ENCODE peak calls at places on chromosome 1, in seven cellular contexts. One of them, this sample, is unnamed.

GRCh38 chr1:26768755-26769154 is 19.0 kb upstream of the PIGV start:
- ATAC-seq in heart right ventricle: peak; percentile 67
- ATAC-seq in K562: no peak
- ATAC-seq in CD8-positive, alpha-beta T cell: no peak
- ATAC-seq in DND-41: no peak
- ATAC-seq in Right ventricle myocardium inferior: peak; percentile 27
- ATAC-seq in activated B cell treated with CpG ODN at 0.5 μM for 24 hours: no peak
- ATAC-seq in this sample: no peak

GRCh38 chr1:29498126-29499100 is 262.1 kb downstream of the PTPRU start:
- ATAC-seq in heart right ventricle: no peak
- ATAC-seq in K562: no peak
- ATAC-seq in CD8-positive, alpha-beta T cell: no peak
- ATAC-seq in DND-41: no peak
- ATAC-seq in Right ventricle myocardium inferior: no peak
- ATAC-seq in activated B cell treated with CpG ODN at 0.5 μM for 24 hours: no peak
- ATAC-seq in this sample: no peak

GRCh38 chr1:79974659-79975058 is 968.1 kb upstream of the ADGRL4 start:
- ATAC-seq in heart right ventricle: no peak
- ATAC-seq in K562: no peak
- ATAC-seq in CD8-positive, alpha-beta T cell: no peak
- ATAC-seq in DND-41: no peak
- ATAC-seq in Right ventricle myocardium inferior: no peak
- ATAC-seq in activated B cell treated with CpG ODN at 0.5 μM for 24 hours: no peak
- ATAC-seq in this sample: no peak

GRCh38 chr1:164320780-164321683 is 238.0 kb upstream of the PBX1 start:
- ATAC-seq in heart right ventricle: peak; percentile 61
- ATAC-seq in K562: no peak
- ATAC-seq in CD8-positive, alpha-beta T cell: no peak
- ATAC-seq in DND-41: no peak
- ATAC-seq in Right ventricle myocardium inferior: peak; percentile 80
- ATAC-seq in activated B cell treated with CpG ODN at 0.5 μM for 24 hours: no peak
- ATAC-seq in this sample: peak; percentile 71

GRCh38 chr1:156836041-156836654 is 19.5 kb upstream of the SH2D2A start:
- ATAC-seq in heart right ventricle: no peak
- ATAC-seq in K562: no peak
- ATAC-seq in CD8-positive, alpha-beta T cell: no peak
- ATAC-seq in DND-41: no peak
- ATAC-seq in Right ventricle myocardium inferior: no peak
- ATAC-seq in activated B cell treated with CpG ODN at 0.5 μM for 24 hours: no peak
- ATAC-seq in this sample: no peak

GRCh38 chr1:201566933-201567801 is 28.2 kb downstream of the NAV1 start:
- ATAC-seq in heart right ventricle: peak; percentile 59
- ATAC-seq in K562: peak; percentile 83
- ATAC-seq in CD8-positive, alpha-beta T cell: no peak
- ATAC-seq in DND-41: no peak
- ATAC-seq in Right ventricle myocardium inferior: no peak
- ATAC-seq in activated B cell treated with CpG ODN at 0.5 μM for 24 hours: no peak
- ATAC-seq in this sample: no peak

GRCh38 chr1:209768354-209768774 is 12.5 kb downstream of the TRAF3IP3 start:
- ATAC-seq in heart right ventricle: peak; percentile 10
- ATAC-seq in K562: no peak
- ATAC-seq in CD8-positive, alpha-beta T cell: peak; percentile 73
- ATAC-seq in DND-41: peak; percentile 87
- ATAC-seq in Right ventricle myocardium inferior: peak; percentile 18
- ATAC-seq in activated B cell treated with CpG ODN at 0.5 μM for 24 hours: peak; percentile 93
- ATAC-seq in this sample: no peak

GRCh38 chr1:2969011-2969869 is 52.0 kb upstream of the ACTRT2 start:
- ATAC-seq in heart right ventricle: no peak
- ATAC-seq in K562: no peak
- ATAC-seq in CD8-positive, alpha-beta T cell: no peak
- ATAC-seq in DND-41: no peak
- ATAC-seq in Right ventricle myocardium inferior: no peak
- ATAC-seq in activated B cell treated with CpG ODN at 0.5 μM for 24 hours: no peak
- ATAC-seq in this sample: no peak

GRCh38 chr1:153532769-153533599 is 2.8 kb downstream of the S100A6 start:
- ATAC-seq in heart right ventricle: peak; percentile 70
- ATAC-seq in K562: peak; percentile 94
- ATAC-seq in CD8-positive, alpha-beta T cell: peak; percentile 13
- ATAC-seq in DND-41: no peak
- ATAC-seq in Right ventricle myocardium inferior: peak; percentile 62
- ATAC-seq in activated B cell treated with CpG ODN at 0.5 μM for 24 hours: peak; percentile 26
- ATAC-seq in this sample: peak; percentile 60

GRCh38 chr1:24921938-24922662 is 8.0 kb downstream of the RUNX3 start:
- ATAC-seq in heart right ventricle: no peak
- ATAC-seq in K562: no peak
- ATAC-seq in CD8-positive, alpha-beta T cell: peak; percentile 42
- ATAC-seq in DND-41: no peak
- ATAC-seq in Right ventricle myocardium inferior: no peak
- ATAC-seq in activated B cell treated with CpG ODN at 0.5 μM for 24 hours: no peak
- ATAC-seq in this sample: no peak

GRCh38 chr1:61997123-61997522 is 197.5 kb upstream of the L1TD1 start:
- ATAC-seq in heart right ventricle: no peak
- ATAC-seq in K562: no peak
- ATAC-seq in CD8-positive, alpha-beta T cell: no peak
- ATAC-seq in DND-41: no peak
- ATAC-seq in Right ventricle myocardium inferior: no peak
- ATAC-seq in activated B cell treated with CpG ODN at 0.5 μM for 24 hours: no peak
- ATAC-seq in this sample: no peak

GRCh38 chr1:28064064-28064463 is 24.3 kb downstream of the EYA3 start:
- ATAC-seq in heart right ventricle: no peak
- ATAC-seq in K562: no peak
- ATAC-seq in CD8-positive, alpha-beta T cell: no peak
- ATAC-seq in DND-41: no peak
- ATAC-seq in Right ventricle myocardium inferior: no peak
- ATAC-seq in activated B cell treated with CpG ODN at 0.5 μM for 24 hours: no peak
- ATAC-seq in this sample: no peak

GRCh38 chr1:241447056-241447649 is 72.4 kb downstream of the FH start:
- ATAC-seq in heart right ventricle: no peak
- ATAC-seq in K562: no peak
- ATAC-seq in CD8-positive, alpha-beta T cell: no peak
- ATAC-seq in DND-41: no peak
- ATAC-seq in Right ventricle myocardium inferior: no peak
- ATAC-seq in activated B cell treated with CpG ODN at 0.5 μM for 24 hours: no peak
- ATAC-seq in this sample: no peak

GRCh38 chr1:50266509-50266908 is 156.7 kb downstream of the DMRTA2 start:
- ATAC-seq in heart right ventricle: no peak
- ATAC-seq in K562: no peak
- ATAC-seq in CD8-positive, alpha-beta T cell: no peak
- ATAC-seq in DND-41: no peak
- ATAC-seq in Right ventricle myocardium inferior: peak; percentile 70
- ATAC-seq in activated B cell treated with CpG ODN at 0.5 μM for 24 hours: no peak
- ATAC-seq in this sample: peak; percentile 55

GRCh38 chr1:11831945-11832725 is 15.4 kb downstream of the NPPA start:
- ATAC-seq in heart right ventricle: no peak
- ATAC-seq in K562: peak; percentile 37
- ATAC-seq in CD8-positive, alpha-beta T cell: no peak
- ATAC-seq in DND-41: no peak
- ATAC-seq in Right ventricle myocardium inferior: no peak
- ATAC-seq in activated B cell treated with CpG ODN at 0.5 μM for 24 hours: no peak
- ATAC-seq in this sample: no peak

GRCh38 chr1:184110253-184111204 is 59.0 kb downstream of the TSEN15 start:
- ATAC-seq in heart right ventricle: no peak
- ATAC-seq in K562: peak; percentile 57
- ATAC-seq in CD8-positive, alpha-beta T cell: no peak
- ATAC-seq in DND-41: peak; percentile 68
- ATAC-seq in Right ventricle myocardium inferior: no peak
- ATAC-seq in activated B cell treated with CpG ODN at 0.5 μM for 24 hours: no peak
- ATAC-seq in this sample: no peak

GRCh38 chr1:175162955-175163354 is 29.6 kb downstream of the KIAA0040 start:
- ATAC-seq in heart right ventricle: no peak
- ATAC-seq in K562: no peak
- ATAC-seq in CD8-positive, alpha-beta T cell: no peak
- ATAC-seq in DND-41: no peak
- ATAC-seq in Right ventricle myocardium inferior: no peak
- ATAC-seq in activated B cell treated with CpG ODN at 0.5 μM for 24 hours: no peak
- ATAC-seq in this sample: no peak

GRCh38 chr1:202005958-202006357 is 4.4 kb upstream of the ELF3 start:
- ATAC-seq in heart right ventricle: no peak
- ATAC-seq in K562: peak; percentile 38
- ATAC-seq in CD8-positive, alpha-beta T cell: no peak
- ATAC-seq in DND-41: no peak
- ATAC-seq in Right ventricle myocardium inferior: no peak
- ATAC-seq in activated B cell treated with CpG ODN at 0.5 μM for 24 hours: no peak
- ATAC-seq in this sample: no peak

GRCh38 chr1:222054416-222054815 is 312.5 kb upstream of the DUSP10 start:
- ATAC-seq in heart right ventricle: no peak
- ATAC-seq in K562: no peak
- ATAC-seq in CD8-positive, alpha-beta T cell: no peak
- ATAC-seq in DND-41: no peak
- ATAC-seq in Right ventricle myocardium inferior: no peak
- ATAC-seq in activated B cell treated with CpG ODN at 0.5 μM for 24 hours: no peak
- ATAC-seq in this sample: no peak

GRCh38 chr1:40760984-40761383 is 22.6 kb upstream of the KCNQ4 start:
- ATAC-seq in heart right ventricle: no peak
- ATAC-seq in K562: no peak
- ATAC-seq in CD8-positive, alpha-beta T cell: no peak
- ATAC-seq in DND-41: no peak
- ATAC-seq in Right ventricle myocardium inferior: no peak
- ATAC-seq in activated B cell treated with CpG ODN at 0.5 μM for 24 hours: no peak
- ATAC-seq in this sample: no peak

GRCh38 chr1:64900916-64901315 is 65.4 kb downstream of the JAK1 start:
- ATAC-seq in heart right ventricle: no peak
- ATAC-seq in K562: no peak
- ATAC-seq in CD8-positive, alpha-beta T cell: no peak
- ATAC-seq in DND-41: no peak
- ATAC-seq in Right ventricle myocardium inferior: no peak
- ATAC-seq in activated B cell treated with CpG ODN at 0.5 μM for 24 hours: no peak
- ATAC-seq in this sample: no peak